ENCODE peak calls at places on chromosomes 11 and 22, in eight cellular contexts. One of them, this sample, is unnamed.

GRCh38 chr11:69654660-69655478 is 13.9 kb downstream of the CCND1 start:
- DNase-seq in AG04450: no peak
- DNase-seq in uterus: no peak
- DNase-seq in CD4-positive, alpha-beta memory T cell: no peak
- DNase-seq in CD4-positive, CD25-positive, alpha-beta regulatory T cell: no peak
- DNase-seq in ascending aorta: no peak
- DNase-seq in heart right ventricle: no peak
- DNase-seq in neuronal stem cell: no peak
- DNase-seq in this sample: no peak

GRCh38 chr11:31303644-31304043 is 65.9 kb downstream of the DCDC1 start:
- DNase-seq in AG04450: no peak
- DNase-seq in uterus: no peak
- DNase-seq in CD4-positive, alpha-beta memory T cell: no peak
- DNase-seq in CD4-positive, CD25-positive, alpha-beta regulatory T cell: no peak
- DNase-seq in ascending aorta: no peak
- DNase-seq in heart right ventricle: no peak
- DNase-seq in neuronal stem cell: no peak
- DNase-seq in this sample: no peak

GRCh38 chr22:32444068-32444467 is 20.2 kb downstream of the BPIFC start:
- DNase-seq in AG04450: no peak
- DNase-seq in uterus: no peak
- DNase-seq in CD4-positive, alpha-beta memory T cell: no peak
- DNase-seq in CD4-positive, CD25-positive, alpha-beta regulatory T cell: no peak
- DNase-seq in ascending aorta: no peak
- DNase-seq in heart right ventricle: no peak
- DNase-seq in neuronal stem cell: peak; percentile 8
- DNase-seq in this sample: no peak

GRCh38 chr11:41316726-41317125 is 142.7 kb downstream of the LRRC4C start:
- DNase-seq in AG04450: no peak
- DNase-seq in uterus: no peak
- DNase-seq in CD4-positive, alpha-beta memory T cell: no peak
- DNase-seq in CD4-positive, CD25-positive, alpha-beta regulatory T cell: no peak
- DNase-seq in ascending aorta: no peak
- DNase-seq in heart right ventricle: no peak
- DNase-seq in neuronal stem cell: no peak
- DNase-seq in this sample: no peak

GRCh38 chr22:24225951-24226350 is 18.9 kb downstream of the GGT5 start:
- DNase-seq in AG04450: no peak
- DNase-seq in uterus: no peak
- DNase-seq in CD4-positive, alpha-beta memory T cell: no peak
- DNase-seq in CD4-positive, CD25-positive, alpha-beta regulatory T cell: no peak
- DNase-seq in ascending aorta: no peak
- DNase-seq in heart right ventricle: no peak
- DNase-seq in neuronal stem cell: no peak
- DNase-seq in this sample: no peak

GRCh38 chr22:26744892-26745808 is 87.8 kb downstream of the MIAT start:
- DNase-seq in AG04450: no peak
- DNase-seq in uterus: no peak
- DNase-seq in CD4-positive, alpha-beta memory T cell: no peak
- DNase-seq in CD4-positive, CD25-positive, alpha-beta regulatory T cell: no peak
- DNase-seq in ascending aorta: no peak
- DNase-seq in heart right ventricle: no peak
- DNase-seq in neuronal stem cell: no peak
- DNase-seq in this sample: no peak

GRCh38 chr11:74142624-74143023 is 28.2 kb downstream of the C2CD3 start:
- DNase-seq in AG04450: no peak
- DNase-seq in uterus: no peak
- DNase-seq in CD4-positive, alpha-beta memory T cell: no peak
- DNase-seq in CD4-positive, CD25-positive, alpha-beta regulatory T cell: no peak
- DNase-seq in ascending aorta: no peak
- DNase-seq in heart right ventricle: no peak
- DNase-seq in neuronal stem cell: no peak
- DNase-seq in this sample: no peak

GRCh38 chr11:46537851-46538295 is 56.0 kb downstream of the AMBRA1 start:
- DNase-seq in AG04450: peak; percentile 61
- DNase-seq in uterus: peak; percentile 62
- DNase-seq in CD4-positive, alpha-beta memory T cell: peak; percentile 62
- DNase-seq in CD4-positive, CD25-positive, alpha-beta regulatory T cell: peak; percentile 28
- DNase-seq in ascending aorta: no peak
- DNase-seq in heart right ventricle: peak; percentile 33
- DNase-seq in neuronal stem cell: peak; percentile 86
- DNase-seq in this sample: no peak

GRCh38 chr22:19909350-19910179 is 32.0 kb upstream of the COMT start:
- DNase-seq in AG04450: peak; percentile 48
- DNase-seq in uterus: peak; percentile 87
- DNase-seq in CD4-positive, alpha-beta memory T cell: peak; percentile 75
- DNase-seq in CD4-positive, CD25-positive, alpha-beta regulatory T cell: peak; percentile 73
- DNase-seq in ascending aorta: no peak
- DNase-seq in heart right ventricle: peak; percentile 83
- DNase-seq in neuronal stem cell: peak; percentile 82
- DNase-seq in this sample: no peak

DNA sequence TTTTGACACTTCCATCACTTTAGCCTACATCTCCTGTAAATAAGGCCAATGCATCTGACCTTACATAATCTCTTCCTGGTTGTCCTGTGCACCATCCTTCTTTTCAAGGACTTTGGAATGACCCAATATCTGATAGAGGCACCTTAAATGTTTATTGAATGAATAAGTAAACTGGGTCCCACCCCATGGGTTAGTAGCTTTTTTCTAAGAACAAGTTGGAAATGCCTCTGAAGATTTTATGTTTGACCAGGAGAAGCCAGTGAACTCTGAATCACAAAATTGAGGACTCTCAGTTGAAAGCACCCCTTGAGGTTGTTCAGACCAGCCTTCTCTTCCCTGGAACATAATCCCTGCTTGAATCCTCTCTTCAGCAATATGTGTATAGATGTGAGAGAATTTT is 1.4 kb downstream of the RNF185 start:
- DNase-seq in AG04450: no peak
- DNase-seq in uterus: no peak
- DNase-seq in CD4-positive, alpha-beta memory T cell: no peak
- DNase-seq in CD4-positive, CD25-positive, alpha-beta regulatory T cell: no peak
- DNase-seq in ascending aorta: no peak
- DNase-seq in heart right ventricle: no peak
- DNase-seq in neuronal stem cell: no peak
- DNase-seq in this sample: no peak
- H3K27ac ChIP-seq in AG04450: no peak overlapping the region
- H3K27ac ChIP-seq in uterus: no peak overlapping the region
- H3K27ac ChIP-seq in CD4-positive, alpha-beta memory T cell: peak overlapping the region; percentile 6
- H3K27ac ChIP-seq in CD4-positive, CD25-positive, alpha-beta regulatory T cell: no peak overlapping the region
- H3K27ac ChIP-seq in ascending aorta: peak overlapping the region; percentile 94
- H3K27ac ChIP-seq in heart right ventricle: no peak overlapping the region
- H3K27ac ChIP-seq in neuronal stem cell: no peak overlapping the region
- H3K27ac ChIP-seq in this sample: peak overlapping the region; percentile 63

GRCh38 chr11:122711831-122712378 is 56.4 kb downstream of the UBASH3B start:
- DNase-seq in AG04450: no peak
- DNase-seq in uterus: no peak
- DNase-seq in CD4-positive, alpha-beta memory T cell: no peak
- DNase-seq in CD4-positive, CD25-positive, alpha-beta regulatory T cell: no peak
- DNase-seq in ascending aorta: no peak
- DNase-seq in heart right ventricle: no peak
- DNase-seq in neuronal stem cell: no peak
- DNase-seq in this sample: no peak
- H3K27ac ChIP-seq in AG04450: peak overlapping the region; percentile 21
- H3K27ac ChIP-seq in uterus: no peak overlapping the region
- H3K27ac ChIP-seq in CD4-positive, alpha-beta memory T cell: no peak overlapping the region
- H3K27ac ChIP-seq in CD4-positive, CD25-positive, alpha-beta regulatory T cell: no peak overlapping the region
- H3K27ac ChIP-seq in ascending aorta: no peak overlapping the region
- H3K27ac ChIP-seq in heart right ventricle: no peak overlapping the region
- H3K27ac ChIP-seq in neuronal stem cell: no peak overlapping the region
- H3K27ac ChIP-seq in this sample: peak overlapping the region; percentile 21

DNA sequence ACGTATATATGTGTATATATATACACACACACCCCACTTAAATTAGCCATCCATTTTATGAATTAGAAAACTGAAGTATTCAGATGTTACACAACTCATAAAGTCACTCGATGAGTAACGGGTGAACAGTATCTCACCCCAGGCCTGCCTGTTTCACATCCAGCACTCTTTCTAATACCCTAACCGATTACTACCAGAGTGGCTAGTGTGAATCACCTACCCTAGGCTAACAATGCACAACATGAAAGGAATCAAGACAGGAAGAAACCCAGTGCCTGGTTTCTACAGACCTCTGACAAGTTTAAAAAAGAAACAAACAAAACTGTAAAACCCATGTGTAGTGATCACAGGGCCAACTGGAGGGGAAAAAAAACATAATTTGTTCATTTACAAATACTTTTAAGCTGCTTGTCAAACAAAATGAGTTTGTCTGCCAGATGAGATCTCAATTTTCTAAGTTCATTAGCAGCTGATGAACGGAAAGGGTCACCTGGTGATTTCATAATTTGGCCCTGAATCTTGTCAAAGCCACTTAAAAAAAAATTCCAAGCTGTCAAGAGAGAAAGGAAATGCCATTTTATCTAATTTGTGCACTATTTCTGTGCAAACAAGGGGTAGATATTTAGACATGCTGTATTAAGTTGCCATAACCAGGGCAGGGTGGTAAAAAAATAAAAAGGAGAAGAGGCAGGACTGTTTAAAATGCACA is 134.8 kb downstream of the LARGE1 start:
- DNase-seq in AG04450: peak; percentile 49
- DNase-seq in uterus: no peak
- DNase-seq in CD4-positive, alpha-beta memory T cell: no peak
- DNase-seq in CD4-positive, CD25-positive, alpha-beta regulatory T cell: no peak
- DNase-seq in ascending aorta: no peak
- DNase-seq in heart right ventricle: no peak
- DNase-seq in neuronal stem cell: no peak
- DNase-seq in this sample: peak; percentile 92
- H3K27ac ChIP-seq in AG04450: no peak overlapping the region
- H3K27ac ChIP-seq in uterus: peak overlapping the region; percentile 11
- H3K27ac ChIP-seq in CD4-positive, alpha-beta memory T cell: no peak overlapping the region
- H3K27ac ChIP-seq in CD4-positive, CD25-positive, alpha-beta regulatory T cell: no peak overlapping the region
- H3K27ac ChIP-seq in ascending aorta: no peak overlapping the region
- H3K27ac ChIP-seq in heart right ventricle: no peak overlapping the region
- H3K27ac ChIP-seq in neuronal stem cell: no peak overlapping the region
- H3K27ac ChIP-seq in this sample: peak overlapping the region; percentile 57

GRCh38 chr11:15238856-15239255 is 124.1 kb downstream of the INSC start:
- DNase-seq in AG04450: no peak
- DNase-seq in uterus: no peak
- DNase-seq in CD4-positive, alpha-beta memory T cell: no peak
- DNase-seq in CD4-positive, CD25-positive, alpha-beta regulatory T cell: no peak
- DNase-seq in ascending aorta: no peak
- DNase-seq in heart right ventricle: no peak
- DNase-seq in neuronal stem cell: no peak
- DNase-seq in this sample: no peak

GRCh38 chr11:15233386-15233785 is 118.7 kb downstream of the INSC start:
- DNase-seq in AG04450: no peak
- DNase-seq in uterus: no peak
- DNase-seq in CD4-positive, alpha-beta memory T cell: no peak
- DNase-seq in CD4-positive, CD25-positive, alpha-beta regulatory T cell: no peak
- DNase-seq in ascending aorta: no peak
- DNase-seq in heart right ventricle: no peak
- DNase-seq in neuronal stem cell: no peak
- DNase-seq in this sample: no peak

GRCh38 chr11:15236514-15236913 is 121.8 kb downstream of the INSC start:
- DNase-seq in AG04450: no peak
- DNase-seq in uterus: no peak
- DNase-seq in CD4-positive, alpha-beta memory T cell: no peak
- DNase-seq in CD4-positive, CD25-positive, alpha-beta regulatory T cell: no peak
- DNase-seq in ascending aorta: no peak
- DNase-seq in heart right ventricle: no peak
- DNase-seq in neuronal stem cell: no peak
- DNase-seq in this sample: no peak

GRCh38 chr11:15232496-15232895 is 117.8 kb downstream of the INSC start:
- DNase-seq in AG04450: no peak
- DNase-seq in uterus: no peak
- DNase-seq in CD4-positive, alpha-beta memory T cell: no peak
- DNase-seq in CD4-positive, CD25-positive, alpha-beta regulatory T cell: no peak
- DNase-seq in ascending aorta: no peak
- DNase-seq in heart right ventricle: no peak
- DNase-seq in neuronal stem cell: no peak
- DNase-seq in this sample: no peak

DNA sequence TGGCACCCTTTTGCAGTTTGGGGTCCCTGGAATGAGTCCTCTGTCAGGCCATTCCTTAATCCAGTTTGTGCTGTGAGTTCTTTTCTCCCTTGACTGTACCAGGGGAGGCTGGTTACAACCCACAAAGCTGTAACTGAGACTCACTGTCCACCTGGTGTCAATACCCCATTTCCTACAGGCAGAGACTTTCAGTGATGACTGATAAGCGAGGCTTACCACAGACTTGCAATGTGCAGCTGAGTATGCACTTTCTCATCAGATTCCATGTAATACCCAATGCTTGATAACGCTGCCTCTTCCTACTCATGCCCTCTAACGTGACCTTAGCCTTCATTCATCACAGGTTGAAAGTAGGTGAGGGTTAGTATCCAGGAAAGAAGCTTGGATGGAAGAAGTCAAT is 120.1 kb downstream of the INSC start:
- DNase-seq in AG04450: no peak
- DNase-seq in uterus: no peak
- DNase-seq in CD4-positive, alpha-beta memory T cell: no peak
- DNase-seq in CD4-positive, CD25-positive, alpha-beta regulatory T cell: no peak
- DNase-seq in ascending aorta: no peak
- DNase-seq in heart right ventricle: no peak
- DNase-seq in neuronal stem cell: no peak
- DNase-seq in this sample: no peak
- H3K27ac ChIP-seq in AG04450: no peak overlapping the region
- H3K27ac ChIP-seq in uterus: no peak overlapping the region
- H3K27ac ChIP-seq in CD4-positive, alpha-beta memory T cell: no peak overlapping the region
- H3K27ac ChIP-seq in CD4-positive, CD25-positive, alpha-beta regulatory T cell: no peak overlapping the region
- H3K27ac ChIP-seq in ascending aorta: no peak overlapping the region
- H3K27ac ChIP-seq in heart right ventricle: no peak overlapping the region
- H3K27ac ChIP-seq in neuronal stem cell: no peak overlapping the region
- H3K27ac ChIP-seq in this sample: no peak overlapping the region

GRCh38 chr11:11558352-11558751 is 63.5 kb downstream of the GALNT18 start:
- DNase-seq in AG04450: no peak
- DNase-seq in uterus: no peak
- DNase-seq in CD4-positive, alpha-beta memory T cell: no peak
- DNase-seq in CD4-positive, CD25-positive, alpha-beta regulatory T cell: no peak
- DNase-seq in ascending aorta: no peak
- DNase-seq in heart right ventricle: no peak
- DNase-seq in neuronal stem cell: no peak
- DNase-seq in this sample: peak; percentile 10
- H3K27ac ChIP-seq in AG04450: no peak overlapping the region
- H3K27ac ChIP-seq in uterus: no peak overlapping the region
- H3K27ac ChIP-seq in CD4-positive, alpha-beta memory T cell: no peak overlapping the region
- H3K27ac ChIP-seq in CD4-positive, CD25-positive, alpha-beta regulatory T cell: no peak overlapping the region
- H3K27ac ChIP-seq in ascending aorta: no peak overlapping the region
- H3K27ac ChIP-seq in heart right ventricle: no peak overlapping the region
- H3K27ac ChIP-seq in neuronal stem cell: no peak overlapping the region
- H3K27ac ChIP-seq in this sample: no peak overlapping the region

GRCh38 chr11:63666874-63667273 is 4.3 kb downstream of the ATL3 start:
- DNase-seq in AG04450: peak; percentile 74
- DNase-seq in uterus: no peak
- DNase-seq in CD4-positive, alpha-beta memory T cell: no peak
- DNase-seq in CD4-positive, CD25-positive, alpha-beta regulatory T cell: no peak
- DNase-seq in ascending aorta: no peak
- DNase-seq in heart right ventricle: no peak
- DNase-seq in neuronal stem cell: no peak
- DNase-seq in this sample: no peak
- H3K27ac ChIP-seq in AG04450: peak overlapping the region; percentile 92
- H3K27ac ChIP-seq in uterus: no peak overlapping the region
- H3K27ac ChIP-seq in CD4-positive, alpha-beta memory T cell: no peak overlapping the region
- H3K27ac ChIP-seq in CD4-positive, CD25-positive, alpha-beta regulatory T cell: no peak overlapping the region
- H3K27ac ChIP-seq in ascending aorta: peak overlapping the region; percentile 100
- H3K27ac ChIP-seq in heart right ventricle: no peak overlapping the region
- H3K27ac ChIP-seq in neuronal stem cell: no peak overlapping the region
- H3K27ac ChIP-seq in this sample: peak overlapping the region; percentile 95

This sample was measured in epithelial cell of prostate.